ENCODE peak calls at places on chromosomes 1 and 21, in six cellular contexts. E, Y, J, W, T and Z are unnamed samples.
A peak's percentile ranks its signal among the peaks of the same experiment; 100 is the strongest.

GRCh38 chr1:223739366-223740057 is 27.2 kb downstream of the CAPN2 start:
- DNase-seq in T (peak; percentile 63), W (peak; percentile 32), J (no peak), E (peak; percentile 43), Y (no peak), Z (no peak)

GRCh38 chr1:67570473-67571143 is 114.4 kb upstream of the GADD45A start:
- DNase-seq in J (no peak), T (peak; percentile 98), W (no peak), E (peak; percentile 99), Y (no peak), Z (no peak)

GRCh38 chr1:25703671-25704637 is 87.4 kb downstream of the MAN1C1 start:
- DNase-seq in E (no peak), Y (peak; percentile 13), T (no peak), W (no peak), J (no peak), Z (no peak)

GRCh38 chr1:3899776-3900149 is 309 bp downstream of the C1orf174 start:
- DNase-seq in Y (peak; percentile 24), J (no peak), W (no peak), T (no peak), E (no peak), Z (no peak)

GRCh38 chr1:28199328-28200233 is 23.1 kb upstream of the PTAFR start:
- DNase-seq in W (no peak), E (no peak), J (no peak), T (no peak), Y (no peak), Z (peak; percentile 57)

GRCh38 chr1:49102752-49103151 is 326.1 kb upstream of the BEND5 start:
- DNase-seq in W (no peak), T (peak; percentile 96), E (peak; percentile 44), J (no peak), Y (no peak), Z (no peak)

GRCh38 chr1:151533870-151534269 is 6.2 kb upstream of the TUFT1 start:
- DNase-seq in J (no peak), Y (no peak), E (no peak), T (no peak), W (no peak), Z (no peak)

GRCh38 chr1:74775735-74776134 is 42.8 kb downstream of the TYW3 start:
- DNase-seq in J (no peak), T (no peak), E (no peak), W (no peak), Y (no peak), Z (no peak)

GRCh38 chr1:86471296-86471695 is 2.6 kb downstream of the CLCA1 start:
- DNase-seq in Y (no peak), E (peak; percentile 28), W (no peak), J (no peak), T (no peak), Z (no peak)

GRCh38 chr1:212161231-212161781 is 123.9 kb upstream of the PPP2R5A start:
- DNase-seq in J (no peak), E (peak; percentile 83), Y (no peak), W (no peak), T (peak; percentile 83), Z (no peak)

GRCh38 chr1:154524881-154525280 is 22.7 kb upstream of the SHE start:
- DNase-seq in W (no peak), T (no peak), E (no peak), Y (no peak), J (no peak), Z (no peak)

GRCh38 chr1:154696001-154696400 is 88.0 kb upstream of the ADAR start:
- DNase-seq in T (no peak), W (no peak), Y (no peak), E (no peak), J (no peak), Z (no peak)

GRCh38 chr1:37919277-37919676 is 27.6 kb downstream of the INPP5B start:
- DNase-seq in T (peak; percentile 33), W (peak; percentile 9), Y (no peak), J (no peak), E (peak; percentile 33), Z (no peak)

GRCh38 chr1:96519851-96520281 is 201.7 kb upstream of the PTBP2 start:
- DNase-seq in Y (no peak), E (no peak), W (no peak), T (peak; percentile 57), J (no peak), Z (no peak)

GRCh38 chr1:19811206-19811851 is 3.8 kb downstream of the RNF186 start:
- DNase-seq in Y (peak; percentile 27), E (peak; percentile 50), T (peak; percentile 50), W (peak; percentile 74), J (peak; percentile 79), Z (peak; percentile 56)

GRCh38 chr1:3032970-3033794 is 11.9 kb downstream of the ACTRT2 start:
- DNase-seq in J (no peak), T (no peak), E (no peak), Y (no peak), W (no peak), Z (no peak)

GRCh38 chr1:179448429-179449149 is 82.8 kb downstream of the AXDND1 start:
- DNase-seq in W (no peak), J (no peak), E (no peak), T (no peak), Y (no peak), Z (no peak)

GRCh38 chr1:170261669-170262068 is 115.9 kb downstream of the NTMT2 start:
- DNase-seq in W (no peak), Y (no peak), E (peak; percentile 38), J (no peak), T (no peak), Z (no peak)

GRCh38 chr1:196603651-196604050 is 4.6 kb downstream of the KCNT2 start:
- DNase-seq in T (no peak), Y (no peak), E (no peak), W (no peak), J (no peak), Z (no peak)

GRCh38 chr21:41559658-41560599 is 52.0 kb upstream of the TMPRSS2 start:
- DNase-seq in E (peak; percentile 78), J (no peak), T (peak; percentile 33), W (no peak), Y (no peak), Z (no peak)

GRCh38 chr21:46289655-46290178 is 3.6 kb downstream of the YBEY start:
- DNase-seq in T (no peak), W (no peak), J (no peak), Y (no peak), E (no peak), Z (no peak)

GRCh38 chr1:176961678-176962077 is 202.8 kb downstream of the ASTN1 start:
- DNase-seq in J (no peak), W (no peak), Y (no peak), T (no peak), E (no peak), Z (no peak)

GRCh38 chr1:200891774-200892157 is 2.9 kb upstream of the INAVA start:
- DNase-seq in Y (peak; percentile 63), T (peak; percentile 52), J (no peak), W (peak; percentile 42), E (peak; percentile 15), Z (no peak)

GRCh38 chr21:17334478-17334877 is 178.4 kb upstream of the CXADR start:
- DNase-seq in Y (no peak), J (no peak), E (no peak), W (no peak), T (no peak), Z (no peak)